ENCODE peak calls at places on chromosome 21, in nine cellular contexts. Q is HTR-8/SVneo; H is naive thymus-derived CD4-positive, alpha-beta T cell; A is LoVo; S is GM04504; B is neural crest cell; U is GM13977; O is A549; C is hippocampal formation. Y is an unnamed sample.

GRCh38 chr21:36310016-36310415 is 10.0 kb upstream of the MORC3 start:
- DNase-seq in Q (no peak), H (no peak), A (no peak), S (no peak), B (no peak), U (peak; percentile 65), O (no peak), C (no peak), Y (no peak)

GRCh38 chr21:41406340-41406739 is 19.7 kb upstream of the MX1 start:
- DNase-seq in Q (no peak), H (no peak), A (no peak), S (no peak), B (no peak), U (no peak), O (no peak), C (no peak), Y (no peak)

GRCh38 chr21:43308511-43309283 is 118.2 kb downstream of the SIK1 start:
- DNase-seq in Q (no peak), H (no peak), A (no peak), S (no peak), B (no peak), U (no peak), O (no peak), C (no peak), Y (no peak)

GRCh38 chr21:21028275-21028814 is 30.1 kb downstream of the NCAM2 start:
- DNase-seq in Q (no peak), H (no peak), A (no peak), S (no peak), B (no peak), U (no peak), O (no peak), C (no peak), Y (no peak)

GRCh38 chr21:36282568-36283230 is 37.3 kb upstream of the MORC3 start:
- DNase-seq in Q (no peak), H (no peak), A (no peak), S (no peak), B (no peak), U (no peak), O (no peak), C (no peak), Y (peak; percentile 24)

GRCh38 chr21:36460866-36461265 is 19.1 kb downstream of the CLDN14 start:
- DNase-seq in Q (no peak), H (no peak), A (no peak), S (no peak), B (no peak), U (no peak), O (no peak), C (no peak), Y (no peak)

GRCh38 chr21:10272216-10272615 is 249.2 kb upstream of the TPTE start:
- DNase-seq in Q (no peak), H (no peak), A (peak; percentile 34), S (no peak), B (no peak), U (no peak), O (peak; percentile 17), C (no peak), Y (no peak)

GRCh38 chr21:33761104-33762036 is 119.1 kb downstream of the ITSN1 start:
- DNase-seq in Q (peak; percentile 92), H (no peak), A (peak; percentile 19), S (peak; percentile 85), B (no peak), U (no peak), O (peak; percentile 90), C (no peak), Y (peak; percentile 95)

GRCh38 chr21:42563261-42564045 is 49.8 kb downstream of the SLC37A1 start:
- DNase-seq in Q (no peak), H (no peak), A (no peak), S (no peak), B (no peak), U (no peak), O (no peak), C (no peak), Y (no peak)

GRCh38 chr21:38774152-38774551 is 31.6 kb upstream of the ETS2 start:
- DNase-seq in Q (no peak), H (no peak), A (no peak), S (no peak), B (no peak), U (no peak), O (no peak), C (no peak), Y (no peak)

GRCh38 chr21:42233067-42233981 is 14.4 kb downstream of the ABCG1 start:
- DNase-seq in Q (no peak), H (peak; percentile 76), A (no peak), S (no peak), B (no peak), U (peak; percentile 80), O (peak; percentile 21), C (peak; percentile 61), Y (no peak)

GRCh38 chr21:33211732-33212131 is 18.0 kb upstream of the IFNAR2 start:
- DNase-seq in Q (no peak), H (no peak), A (no peak), S (no peak), B (no peak), U (no peak), O (no peak), C (no peak), Y (no peak)

GRCh38 chr21:36027352-36027751 is 33.0 kb downstream of the SETD4 start:
- DNase-seq in Q (no peak), H (no peak), A (no peak), S (no peak), B (no peak), U (no peak), O (no peak), C (no peak), Y (no peak)

GRCh38 chr21:45577806-45578801 is 35.9 kb upstream of the SLC19A1 start:
- DNase-seq in Q (no peak), H (no peak), A (peak; percentile 9), S (no peak), B (no peak), U (no peak), O (no peak), C (no peak), Y (no peak)

GRCh38 chr21:36688324-36688723 is 10.6 kb upstream of the SIM2 start:
- DNase-seq in Q (no peak), H (no peak), A (no peak), S (no peak), B (no peak), U (no peak), O (no peak), C (no peak), Y (no peak)

GRCh38 chr21:36429672-36430546 is 44.7 kb downstream of the CHAF1B start:
- DNase-seq in Q (peak; percentile 95), H (peak; percentile 24), A (peak; percentile 96), S (peak; percentile 96), B (no peak), U (peak; percentile 86), O (peak; percentile 92), C (no peak), Y (peak; percentile 98)

GRCh38 chr21:44448651-44449131 is 6.6 kb upstream of the LRRC3 start:
- DNase-seq in Q (no peak), H (no peak), A (no peak), S (no peak), B (no peak), U (no peak), O (no peak), C (no peak), Y (no peak)

GRCh38 chr21:38898422-38899098 is 92.8 kb downstream of the ETS2 start:
- DNase-seq in Q (no peak), H (no peak), A (no peak), S (no peak), B (no peak), U (no peak), O (no peak), C (no peak), Y (no peak)

GRCh38 chr21:25934130-25934529 is 199.4 kb downstream of the GABPA start:
- DNase-seq in Q (no peak), H (no peak), A (no peak), S (no peak), B (no peak), U (no peak), O (no peak), C (no peak), Y (peak; percentile 61)

GRCh38 chr21:35942211-35943144 is 117.8 kb downstream of the SETD4 start:
- DNase-seq in Q (no peak), H (no peak), A (no peak), S (no peak), B (no peak), U (no peak), O (no peak), C (no peak), Y (no peak)

GRCh38 chr21:31886896-31887595 is 14.2 kb downstream of the HUNK start:
- DNase-seq in Q (no peak), H (no peak), A (no peak), S (no peak), B (no peak), U (no peak), O (no peak), C (no peak), Y (no peak)

GRCh38 chr21:43591468-43592050 is 67.7 kb downstream of the HSF2BP start:
- DNase-seq in Q (no peak), H (no peak), A (no peak), S (no peak), B (no peak), U (no peak), O (peak; percentile 72), C (no peak), Y (no peak)

GRCh38 chr21:26147535-26147934 is 23.0 kb downstream of the APP start:
- DNase-seq in Q (no peak), H (no peak), A (no peak), S (no peak), B (no peak), U (no peak), O (no peak), C (no peak), Y (no peak)

GRCh38 chr21:15415541-15416261 is 314.1 kb upstream of the USP25 start:
- DNase-seq in Q (no peak), H (no peak), A (no peak), S (no peak), B (no peak), U (no peak), O (no peak), C (no peak), Y (no peak)

GRCh38 chr21:28705616-28706015 is 287.1 kb downstream of the LTN1 start:
- DNase-seq in Q (no peak), H (no peak), A (no peak), S (no peak), B (no peak), U (no peak), O (no peak), C (no peak), Y (peak; percentile 15)

GRCh38 chr21:38945536-38946245 is 140.0 kb downstream of the ETS2 start:
- DNase-seq in Q (no peak), H (no peak), A (no peak), S (no peak), B (no peak), U (no peak), O (no peak), C (no peak), Y (no peak)

GRCh38 chr21:39885119-39885848 is 18.0 kb downstream of the PCP4 start:
- DNase-seq in Q (no peak), H (no peak), A (no peak), S (no peak), B (peak; percentile 22), U (no peak), O (no peak), C (peak; percentile 59), Y (no peak)

GRCh38 chr21:38766987-38767722 is 38.6 kb upstream of the ETS2 start:
- DNase-seq in Q (no peak), H (peak; percentile 82), A (peak; percentile 47), S (no peak), B (no peak), U (peak; percentile 81), O (no peak), C (no peak), Y (no peak)

Y was measured in HS-27A.